ENCODE peak calls at places on chromosome 20, in nine cellular contexts. One of them, this sample, is unnamed. For H3K4me1 and H3K9me3, the result is how much of the 10 kb centered on the place peaks cover.

GRCh38 chr20:17345321-17345720 is 118.5 kb downstream of the PCSK2 start:
- DNase-seq in astrocyte: no peak
- DNase-seq in IMR-90: no peak
- DNase-seq in CD4-positive, CD25-positive, alpha-beta regulatory T cell: no peak
- DNase-seq in prostate gland: no peak
- DNase-seq in pancreas: no peak
- DNase-seq in transverse colon: no peak
- DNase-seq in GM23248: peak
- DNase-seq in mammary epithelial cell: no peak
- DNase-seq in this sample: no peak

GRCh38 chr20:4563534-4563933 is 158.2 kb upstream of the PRND start:
- DNase-seq in prostate gland: no peak
- DNase-seq in transverse colon: no peak
- DNase-seq in IMR-90: peak
- DNase-seq in mammary epithelial cell: peak
- DNase-seq in GM23248: peak
- DNase-seq in CD4-positive, CD25-positive, alpha-beta regulatory T cell: peak
- DNase-seq in astrocyte: peak
- DNase-seq in pancreas: no peak
- DNase-seq in this sample: no peak

GRCh38 chr20:19812056-19812455 is 54.0 kb downstream of the RIN2 start:
- DNase-seq in CD4-positive, CD25-positive, alpha-beta regulatory T cell: no peak
- DNase-seq in GM23248: no peak
- DNase-seq in pancreas: no peak
- DNase-seq in transverse colon: no peak
- DNase-seq in astrocyte: peak
- DNase-seq in prostate gland: no peak
- DNase-seq in mammary epithelial cell: no peak
- DNase-seq in IMR-90: peak
- DNase-seq in this sample: no peak

GRCh38 chr20:59181936-59182335 is 18.3 kb downstream of the ZNF831 start:
- DNase-seq in pancreas: no peak
- DNase-seq in transverse colon: no peak
- DNase-seq in mammary epithelial cell: no peak
- DNase-seq in GM23248: no peak
- DNase-seq in IMR-90: no peak
- DNase-seq in prostate gland: no peak
- DNase-seq in astrocyte: no peak
- DNase-seq in CD4-positive, CD25-positive, alpha-beta regulatory T cell: no peak
- DNase-seq in this sample: no peak

GRCh38 chr20:14235355-14235754 is 102.1 kb downstream of the FLRT3 start:
- DNase-seq in astrocyte: peak
- DNase-seq in transverse colon: no peak
- DNase-seq in GM23248: peak
- DNase-seq in IMR-90: peak
- DNase-seq in prostate gland: no peak
- DNase-seq in CD4-positive, CD25-positive, alpha-beta regulatory T cell: no peak
- DNase-seq in mammary epithelial cell: peak
- DNase-seq in pancreas: no peak
- DNase-seq in this sample: no peak

GRCh38 chr20:45630366-45630765 is 718 bp downstream of the WFDC9 start:
- DNase-seq in transverse colon: no peak
- DNase-seq in pancreas: no peak
- DNase-seq in GM23248: peak
- DNase-seq in prostate gland: no peak
- DNase-seq in astrocyte: no peak
- DNase-seq in IMR-90: no peak
- DNase-seq in mammary epithelial cell: peak
- DNase-seq in CD4-positive, CD25-positive, alpha-beta regulatory T cell: no peak
- DNase-seq in this sample: no peak

GRCh38 chr20:42183147-42183546 is 565.0 kb upstream of the CHD6 start:
- DNase-seq in astrocyte: no peak
- DNase-seq in IMR-90: no peak
- DNase-seq in mammary epithelial cell: no peak
- DNase-seq in prostate gland: no peak
- DNase-seq in pancreas: no peak
- DNase-seq in GM23248: no peak
- DNase-seq in CD4-positive, CD25-positive, alpha-beta regulatory T cell: no peak
- DNase-seq in transverse colon: no peak
- DNase-seq in this sample: no peak

GRCh38 chr20:32528291-32528891 is 56.7 kb downstream of the NOL4L start:
- DNase-seq in CD4-positive, CD25-positive, alpha-beta regulatory T cell: peak
- DNase-seq in astrocyte: no peak
- DNase-seq in mammary epithelial cell: no peak
- DNase-seq in GM23248: no peak
- DNase-seq in IMR-90: no peak
- DNase-seq in transverse colon: no peak
- DNase-seq in prostate gland: no peak
- DNase-seq in pancreas: peak
- DNase-seq in this sample: peak

GRCh38 chr20:45374966-45375365 is 3.2 kb downstream of the TP53TG5 start:
- DNase-seq in prostate gland: no peak
- DNase-seq in transverse colon: no peak
- DNase-seq in astrocyte: no peak
- DNase-seq in mammary epithelial cell: no peak
- DNase-seq in pancreas: no peak
- DNase-seq in CD4-positive, CD25-positive, alpha-beta regulatory T cell: no peak
- DNase-seq in GM23248: no peak
- DNase-seq in IMR-90: no peak
- DNase-seq in this sample: no peak

GRCh38 chr20:6055161-6055783 is 1.4 kb upstream of the LRRN4 start:
- DNase-seq in IMR-90: no peak
- DNase-seq in transverse colon: no peak
- DNase-seq in mammary epithelial cell: no peak
- DNase-seq in CD4-positive, CD25-positive, alpha-beta regulatory T cell: no peak
- DNase-seq in astrocyte: no peak
- DNase-seq in pancreas: no peak
- DNase-seq in prostate gland: no peak
- DNase-seq in GM23248: no peak
- DNase-seq in this sample: no peak

GRCh38 chr20:44247676-44248419 is 740 bp downstream of the GDAP1L1 start:
- DNase-seq in transverse colon: no peak
- DNase-seq in pancreas: no peak
- DNase-seq in GM23248: peak
- DNase-seq in IMR-90: peak
- DNase-seq in prostate gland: no peak
- DNase-seq in astrocyte: peak
- DNase-seq in mammary epithelial cell: peak
- DNase-seq in CD4-positive, CD25-positive, alpha-beta regulatory T cell: no peak
- DNase-seq in this sample: no peak

GRCh38 chr20:43096471-43096870 is 93.2 kb downstream of the PTPRT start:
- DNase-seq in astrocyte: no peak
- DNase-seq in mammary epithelial cell: no peak
- DNase-seq in IMR-90: no peak
- DNase-seq in transverse colon: no peak
- DNase-seq in prostate gland: no peak
- DNase-seq in CD4-positive, CD25-positive, alpha-beta regulatory T cell: no peak
- DNase-seq in pancreas: peak
- DNase-seq in GM23248: no peak
- DNase-seq in this sample: no peak

GRCh38 chr20:56347628-56348305 is 11.0 kb upstream of the FAM210B start:
- DNase-seq in transverse colon: no peak
- DNase-seq in pancreas: no peak
- DNase-seq in astrocyte: no peak
- DNase-seq in IMR-90: no peak
- DNase-seq in mammary epithelial cell: no peak
- DNase-seq in prostate gland: no peak
- DNase-seq in CD4-positive, CD25-positive, alpha-beta regulatory T cell: no peak
- DNase-seq in GM23248: no peak
- DNase-seq in this sample: no peak
- H3K4me3 ChIP-seq in transverse colon: no peak
- H3K4me3 ChIP-seq in pancreas: no peak
- H3K4me3 ChIP-seq in astrocyte: no peak
- H3K4me3 ChIP-seq in IMR-90: no peak
- H3K4me3 ChIP-seq in mammary epithelial cell: no peak
- H3K4me3 ChIP-seq in prostate gland: no peak
- H3K4me3 ChIP-seq in CD4-positive, CD25-positive, alpha-beta regulatory T cell: no peak
- H3K4me3 ChIP-seq in GM23248: no peak
- H3K4me3 ChIP-seq in this sample: no peak

GRCh38 chr20:57280221-57280620 is 13.8 kb upstream of the BMP7 start:
- DNase-seq in IMR-90: no peak
- DNase-seq in astrocyte: no peak
- DNase-seq in prostate gland: no peak
- DNase-seq in GM23248: no peak
- DNase-seq in transverse colon: no peak
- DNase-seq in mammary epithelial cell: no peak
- DNase-seq in CD4-positive, CD25-positive, alpha-beta regulatory T cell: no peak
- DNase-seq in pancreas: no peak
- DNase-seq in this sample: no peak

GRCh38 chr20:57278457-57278856 is 12.0 kb upstream of the BMP7 start:
- DNase-seq in astrocyte: no peak
- DNase-seq in GM23248: no peak
- DNase-seq in pancreas: no peak
- DNase-seq in mammary epithelial cell: no peak
- DNase-seq in IMR-90: no peak
- DNase-seq in CD4-positive, CD25-positive, alpha-beta regulatory T cell: no peak
- DNase-seq in prostate gland: no peak
- DNase-seq in transverse colon: no peak
- DNase-seq in this sample: no peak

GRCh38 chr20:57282691-57283361 is 16.4 kb upstream of the BMP7 start:
- DNase-seq in mammary epithelial cell: no peak
- DNase-seq in pancreas: no peak
- DNase-seq in GM23248: no peak
- DNase-seq in prostate gland: no peak
- DNase-seq in transverse colon: no peak
- DNase-seq in astrocyte: no peak
- DNase-seq in CD4-positive, CD25-positive, alpha-beta regulatory T cell: no peak
- DNase-seq in IMR-90: no peak
- DNase-seq in this sample: no peak

GRCh38 chr20:57283867-57284266 is 17.4 kb upstream of the BMP7 start:
- DNase-seq in astrocyte: no peak
- DNase-seq in prostate gland: no peak
- DNase-seq in transverse colon: no peak
- DNase-seq in GM23248: no peak
- DNase-seq in pancreas: no peak
- DNase-seq in IMR-90: no peak
- DNase-seq in CD4-positive, CD25-positive, alpha-beta regulatory T cell: no peak
- DNase-seq in mammary epithelial cell: no peak
- DNase-seq in this sample: no peak

DNA sequence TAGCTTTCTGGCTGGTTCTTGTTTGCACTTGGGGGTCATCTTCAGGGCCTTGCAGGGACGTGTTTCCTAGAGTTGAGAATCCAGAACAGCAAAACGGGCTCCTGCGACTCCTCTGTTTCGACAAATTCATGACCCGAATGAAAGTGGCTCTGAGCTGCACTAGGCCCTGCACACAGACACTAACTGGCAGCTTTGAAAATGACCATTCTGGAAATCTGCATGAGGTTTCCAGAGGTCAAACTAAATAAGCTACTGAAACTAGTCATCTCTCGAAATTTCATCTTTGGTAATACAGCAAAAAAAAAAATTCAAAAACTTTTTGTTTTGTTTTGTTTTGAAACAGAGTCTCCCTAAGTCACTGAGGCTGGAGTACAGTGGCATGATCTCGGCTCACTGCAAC is 15.5 kb upstream of the BMP7 start:
- DNase-seq in mammary epithelial cell: no peak
- DNase-seq in astrocyte: no peak
- DNase-seq in prostate gland: no peak
- DNase-seq in GM23248: no peak
- DNase-seq in pancreas: no peak
- DNase-seq in IMR-90: no peak
- DNase-seq in transverse colon: no peak
- DNase-seq in CD4-positive, CD25-positive, alpha-beta regulatory T cell: no peak
- DNase-seq in this sample: no peak
- H3K4me1 ChIP-seq in mammary epithelial cell: under half
- H3K4me1 ChIP-seq in astrocyte: under half
- H3K4me1 ChIP-seq in prostate gland: under half
- H3K4me1 ChIP-seq in GM23248: under half
- H3K4me1 ChIP-seq in pancreas: under half
- H3K4me1 ChIP-seq in IMR-90: under half
- H3K4me1 ChIP-seq in transverse colon: under half
- H3K4me1 ChIP-seq in CD4-positive, CD25-positive, alpha-beta regulatory T cell: under half
- H3K4me1 ChIP-seq in this sample: under half

DNA sequence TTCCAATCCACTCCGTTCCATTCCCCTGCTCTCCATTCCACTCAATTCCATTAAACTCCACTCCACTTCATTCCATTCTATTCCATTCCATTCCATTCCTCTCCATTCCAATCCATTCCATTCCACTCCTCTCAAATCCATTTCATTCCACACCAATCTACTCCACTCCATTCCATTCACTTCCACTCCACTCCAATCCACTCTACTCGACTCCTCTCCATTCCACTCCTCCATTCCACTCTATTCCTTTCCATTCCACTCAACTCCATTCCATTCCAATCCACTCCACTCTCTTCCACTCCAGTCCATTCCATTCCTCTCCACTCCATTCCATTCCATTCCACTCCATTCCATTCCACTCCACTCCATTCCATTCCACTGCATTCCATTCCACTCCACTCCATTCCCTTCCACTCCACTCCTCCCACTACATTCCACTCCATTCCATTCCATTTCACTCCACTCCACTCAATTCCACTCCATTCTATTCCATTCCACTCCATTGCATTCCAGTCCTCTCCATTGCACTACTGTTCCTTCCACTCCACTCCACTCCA is 22.6 kb upstream of the DEFB125 start:
- DNase-seq in transverse colon: no peak
- DNase-seq in CD4-positive, CD25-positive, alpha-beta regulatory T cell: no peak
- DNase-seq in mammary epithelial cell: no peak
- DNase-seq in IMR-90: no peak
- DNase-seq in GM23248: no peak
- DNase-seq in prostate gland: no peak
- DNase-seq in pancreas: no peak
- DNase-seq in astrocyte: no peak
- DNase-seq in this sample: no peak
- H3K9me3 ChIP-seq in transverse colon: under half
- H3K9me3 ChIP-seq in CD4-positive, CD25-positive, alpha-beta regulatory T cell: under half
- H3K9me3 ChIP-seq in mammary epithelial cell: under half
- H3K9me3 ChIP-seq in IMR-90: under half
- H3K9me3 ChIP-seq in GM23248: under half
- H3K9me3 ChIP-seq in prostate gland: under half
- H3K9me3 ChIP-seq in pancreas: under half
- H3K9me3 ChIP-seq in astrocyte: under half
- H3K9me3 ChIP-seq in this sample: under half

DNA sequence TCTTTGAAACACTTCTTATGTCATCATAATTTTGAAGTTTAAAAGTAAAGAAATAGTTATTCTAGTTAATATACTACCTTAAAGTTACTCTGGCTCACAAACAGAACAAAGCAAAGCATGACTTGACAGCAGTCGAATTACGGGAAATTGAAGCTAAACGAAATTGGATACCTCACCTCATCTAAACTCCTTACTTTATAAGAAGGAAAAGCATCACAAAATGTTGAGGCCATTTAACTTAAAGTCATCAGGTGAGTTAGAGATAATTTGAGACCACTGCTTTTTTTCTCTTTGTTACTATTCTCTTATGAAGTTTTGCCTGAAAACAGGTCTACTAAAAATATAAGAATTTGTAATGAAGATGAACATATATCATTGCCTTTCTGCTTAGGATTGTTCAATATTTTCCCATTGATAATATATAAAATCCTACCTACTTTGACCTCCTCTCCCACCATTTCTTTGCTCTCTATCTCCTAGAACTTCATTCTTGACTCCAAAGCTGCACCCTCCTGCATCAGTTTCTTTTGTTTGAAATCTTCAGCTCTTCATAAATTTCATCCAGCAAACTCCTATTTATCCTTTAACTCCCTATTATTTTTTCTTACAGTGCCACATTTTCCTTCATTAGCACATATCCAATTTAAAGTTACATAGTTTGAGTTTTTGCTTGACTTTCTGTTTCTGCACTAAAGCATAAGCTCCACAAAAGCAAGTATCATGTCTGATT is 510.7 kb upstream of the ZNF337 start:
- DNase-seq in prostate gland: no peak
- DNase-seq in astrocyte: no peak
- DNase-seq in transverse colon: no peak
- DNase-seq in CD4-positive, CD25-positive, alpha-beta regulatory T cell: no peak
- DNase-seq in mammary epithelial cell: no peak
- DNase-seq in pancreas: no peak
- DNase-seq in GM23248: no peak
- DNase-seq in IMR-90: no peak
- DNase-seq in this sample: no peak
- H3K4me3 ChIP-seq in prostate gland: no peak
- H3K4me3 ChIP-seq in astrocyte: no peak
- H3K4me3 ChIP-seq in transverse colon: no peak
- H3K4me3 ChIP-seq in CD4-positive, CD25-positive, alpha-beta regulatory T cell: no peak
- H3K4me3 ChIP-seq in mammary epithelial cell: no peak
- H3K4me3 ChIP-seq in pancreas: no peak
- H3K4me3 ChIP-seq in GM23248: no peak
- H3K4me3 ChIP-seq in IMR-90: no peak
- H3K4me3 ChIP-seq in this sample: peak